ENCODE peak calls at places on chromosomes 12 and 14, in four cellular contexts. One of them, this sample, is unnamed.
A peak's percentile ranks its signal among the peaks of the same experiment; 100 is the strongest.

GRCh38 chr12:27971606-27972005 is 927 bp downstream of the PTHLH start:
- DNase-seq in right atrium auricular region: no peak
- DNase-seq in effector memory CD4-positive, alpha-beta T cell: no peak
- DNase-seq in sigmoid colon: no peak
- DNase-seq in this sample: no peak

GRCh38 chr14:70917633-70918032 is 10.4 kb downstream of the PCNX1 start:
- DNase-seq in right atrium auricular region: no peak
- DNase-seq in effector memory CD4-positive, alpha-beta T cell: no peak
- DNase-seq in sigmoid colon: no peak
- DNase-seq in this sample: no peak

GRCh38 chr12:76685246-76685678 is 78.7 kb upstream of the ZDHHC17 start:
- DNase-seq in right atrium auricular region: peak; percentile 59
- DNase-seq in effector memory CD4-positive, alpha-beta T cell: no peak
- DNase-seq in sigmoid colon: no peak
- DNase-seq in this sample: no peak

GRCh38 chr14:99590746-99591555 is 13.1 kb downstream of the CCDC85C start:
- DNase-seq in right atrium auricular region: no peak
- DNase-seq in effector memory CD4-positive, alpha-beta T cell: no peak
- DNase-seq in sigmoid colon: peak; percentile 70
- DNase-seq in this sample: no peak

GRCh38 chr14:88380405-88380804 is 5.1 kb upstream of the SPATA7 start:
- DNase-seq in right atrium auricular region: no peak
- DNase-seq in effector memory CD4-positive, alpha-beta T cell: no peak
- DNase-seq in sigmoid colon: no peak
- DNase-seq in this sample: no peak

GRCh38 chr12:72271401-72271740 is 799 bp upstream of the TRHDE start:
- DNase-seq in right atrium auricular region: peak; percentile 64
- DNase-seq in effector memory CD4-positive, alpha-beta T cell: no peak
- DNase-seq in sigmoid colon: no peak
- DNase-seq in this sample: no peak

GRCh38 chr14:33307691-33308369 is 369.2 kb downstream of the NPAS3 start:
- DNase-seq in right atrium auricular region: no peak
- DNase-seq in effector memory CD4-positive, alpha-beta T cell: no peak
- DNase-seq in sigmoid colon: peak; percentile 66
- DNase-seq in this sample: no peak

GRCh38 chr12:62684586-62685295 is 218.1 kb downstream of the MON2 start:
- DNase-seq in right atrium auricular region: peak; percentile 75
- DNase-seq in effector memory CD4-positive, alpha-beta T cell: no peak
- DNase-seq in sigmoid colon: peak; percentile 91
- DNase-seq in this sample: no peak

GRCh38 chr12:45732250-45732649 is 2.7 kb downstream of the ARID2 start:
- DNase-seq in right atrium auricular region: no peak
- DNase-seq in effector memory CD4-positive, alpha-beta T cell: no peak
- DNase-seq in sigmoid colon: no peak
- DNase-seq in this sample: no peak

GRCh38 chr14:32939254-32940065 is 781 bp downstream of the NPAS3 start:
- DNase-seq in right atrium auricular region: no peak
- DNase-seq in effector memory CD4-positive, alpha-beta T cell: no peak
- DNase-seq in sigmoid colon: peak; percentile 95
- DNase-seq in this sample: no peak

GRCh38 chr14:104137297-104138097 is 890 bp upstream of the KIF26A start:
- DNase-seq in right atrium auricular region: no peak
- DNase-seq in effector memory CD4-positive, alpha-beta T cell: peak; percentile 19
- DNase-seq in sigmoid colon: no peak
- DNase-seq in this sample: peak; percentile 43

GRCh38 chr14:88470542-88471440 is 84.0 kb downstream of the PTPN21 start:
- DNase-seq in right atrium auricular region: no peak
- DNase-seq in effector memory CD4-positive, alpha-beta T cell: no peak
- DNase-seq in sigmoid colon: no peak
- DNase-seq in this sample: no peak

GRCh38 chr14:36835145-36835544 is 173.5 kb downstream of the PAX9 start:
- DNase-seq in right atrium auricular region: no peak
- DNase-seq in effector memory CD4-positive, alpha-beta T cell: no peak
- DNase-seq in sigmoid colon: no peak
- DNase-seq in this sample: no peak

GRCh38 chr12:106296179-106296877 is 6.2 kb upstream of the TCP11L2 start:
- DNase-seq in right atrium auricular region: no peak
- DNase-seq in effector memory CD4-positive, alpha-beta T cell: no peak
- DNase-seq in sigmoid colon: no peak
- DNase-seq in this sample: no peak

GRCh38 chr12:59780605-59781135 is 184.8 kb downstream of the SLC16A7 start:
- DNase-seq in right atrium auricular region: no peak
- DNase-seq in effector memory CD4-positive, alpha-beta T cell: no peak
- DNase-seq in sigmoid colon: no peak
- DNase-seq in this sample: no peak

GRCh38 chr12:10214131-10214876 is 1.6 kb downstream of the GABARAPL1 start:
- DNase-seq in right atrium auricular region: no peak
- DNase-seq in effector memory CD4-positive, alpha-beta T cell: no peak
- DNase-seq in sigmoid colon: no peak
- DNase-seq in this sample: no peak

GRCh38 chr14:103597623-103598372 is 31.2 kb upstream of the KLC1 start:
- DNase-seq in right atrium auricular region: peak; percentile 70
- DNase-seq in effector memory CD4-positive, alpha-beta T cell: no peak
- DNase-seq in sigmoid colon: no peak
- DNase-seq in this sample: no peak

GRCh38 chr14:22955702-22956575 is 951 bp downstream of the HAUS4 start:
- DNase-seq in right atrium auricular region: no peak
- DNase-seq in effector memory CD4-positive, alpha-beta T cell: no peak
- DNase-seq in sigmoid colon: peak; percentile 58
- DNase-seq in this sample: no peak

GRCh38 chr14:45793081-45793480 is 540.1 kb upstream of the MIS18BP1 start:
- DNase-seq in right atrium auricular region: no peak
- DNase-seq in effector memory CD4-positive, alpha-beta T cell: no peak
- DNase-seq in sigmoid colon: no peak
- DNase-seq in this sample: no peak

GRCh38 chr12:113471619-113472171 is at the start of gene LHX5:
- DNase-seq in right atrium auricular region: no peak
- DNase-seq in effector memory CD4-positive, alpha-beta T cell: no peak
- DNase-seq in sigmoid colon: no peak
- DNase-seq in this sample: no peak

GRCh38 chr12:46386360-46386867 is 13.8 kb upstream of the SLC38A2 start:
- DNase-seq in right atrium auricular region: no peak
- DNase-seq in effector memory CD4-positive, alpha-beta T cell: no peak
- DNase-seq in sigmoid colon: no peak
- DNase-seq in this sample: no peak

GRCh38 chr12:92275443-92276154 is 130.0 kb upstream of the BTG1 start:
- DNase-seq in right atrium auricular region: no peak
- DNase-seq in effector memory CD4-positive, alpha-beta T cell: no peak
- DNase-seq in sigmoid colon: no peak
- DNase-seq in this sample: no peak

GRCh38 chr12:92272301-92272964 is 126.8 kb upstream of the BTG1 start:
- DNase-seq in right atrium auricular region: no peak
- DNase-seq in effector memory CD4-positive, alpha-beta T cell: no peak
- DNase-seq in sigmoid colon: no peak
- DNase-seq in this sample: no peak

GRCh38 chr12:92278378-92278828 is 132.8 kb upstream of the BTG1 start:
- DNase-seq in right atrium auricular region: no peak
- DNase-seq in effector memory CD4-positive, alpha-beta T cell: no peak
- DNase-seq in sigmoid colon: no peak
- DNase-seq in this sample: no peak

DNA sequence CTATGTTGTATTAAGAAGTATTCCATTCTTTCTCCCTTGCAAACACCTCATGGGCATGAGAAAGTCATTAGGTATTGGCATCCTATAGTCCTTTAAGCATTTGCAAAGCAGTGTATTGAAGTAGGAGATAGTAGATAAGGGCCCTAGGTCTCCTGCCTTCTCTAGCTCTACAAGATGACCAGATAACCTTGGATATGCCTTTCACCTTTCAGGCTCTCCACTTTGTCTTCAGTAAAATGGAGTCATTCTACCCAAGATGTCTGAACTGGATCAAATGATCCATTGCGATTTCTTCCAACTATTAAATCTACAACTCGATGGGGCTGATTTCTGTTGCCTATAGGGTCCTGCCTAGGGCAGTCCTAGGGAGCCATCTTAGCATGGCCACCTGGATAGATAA is 132.1 kb upstream of the BTG1 start:
- DNase-seq in right atrium auricular region: no peak
- DNase-seq in effector memory CD4-positive, alpha-beta T cell: no peak
- DNase-seq in sigmoid colon: no peak
- DNase-seq in this sample: no peak
- H3K27ac ChIP-seq in right atrium auricular region: no peak overlapping the region
- H3K27ac ChIP-seq in effector memory CD4-positive, alpha-beta T cell: no peak overlapping the region
- H3K27ac ChIP-seq in sigmoid colon: peak overlapping the region; percentile 56
- H3K27ac ChIP-seq in this sample: no peak overlapping the region

GRCh38 chr14:55641290-55641689 is 61.3 kb downstream of the KTN1 start:
- DNase-seq in right atrium auricular region: no peak
- DNase-seq in effector memory CD4-positive, alpha-beta T cell: no peak
- DNase-seq in sigmoid colon: no peak
- DNase-seq in this sample: no peak
- H3K4me3 ChIP-seq in right atrium auricular region: no peak overlapping the region
- H3K4me3 ChIP-seq in effector memory CD4-positive, alpha-beta T cell: no peak overlapping the region
- H3K4me3 ChIP-seq in sigmoid colon: no peak overlapping the region
- H3K4me3 ChIP-seq in this sample: no peak overlapping the region

DNA sequence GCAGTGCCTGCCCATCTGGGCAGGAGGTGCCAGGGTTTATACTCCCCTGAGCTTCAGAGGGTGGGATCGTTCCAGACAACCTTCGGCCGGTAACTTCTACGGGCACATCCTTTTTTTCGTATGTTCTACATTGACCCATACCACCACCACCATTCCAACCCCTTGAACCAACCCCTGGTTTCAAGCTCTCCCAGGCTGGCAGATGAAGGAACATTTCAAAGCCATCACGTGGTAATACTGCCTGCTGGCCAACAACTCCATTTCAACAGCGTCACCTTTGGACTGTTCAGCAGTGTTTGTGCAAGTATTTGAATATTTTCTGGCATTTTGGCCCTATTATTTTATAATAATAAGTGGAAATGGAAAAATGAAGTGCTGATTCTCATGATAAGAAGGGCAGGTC is 162.3 kb downstream of the ZFP36L1 start:
- DNase-seq in right atrium auricular region: no peak
- DNase-seq in effector memory CD4-positive, alpha-beta T cell: no peak
- DNase-seq in sigmoid colon: no peak
- DNase-seq in this sample: no peak
- H3K27ac ChIP-seq in right atrium auricular region: peak overlapping the region; percentile 3
- H3K27ac ChIP-seq in effector memory CD4-positive, alpha-beta T cell: no peak overlapping the region
- H3K27ac ChIP-seq in sigmoid colon: peak overlapping the region; percentile 61
- H3K27ac ChIP-seq in this sample: no peak overlapping the region

GRCh38 chr14:97603201-97603600 is 806.0 kb downstream of the VRK1 start:
- DNase-seq in right atrium auricular region: no peak
- DNase-seq in effector memory CD4-positive, alpha-beta T cell: peak; percentile 8
- DNase-seq in sigmoid colon: no peak
- DNase-seq in this sample: peak; percentile 28
- H3K4me3 ChIP-seq in right atrium auricular region: no peak overlapping the region
- H3K4me3 ChIP-seq in effector memory CD4-positive, alpha-beta T cell: no peak overlapping the region
- H3K4me3 ChIP-seq in sigmoid colon: no peak overlapping the region
- H3K4me3 ChIP-seq in this sample: peak overlapping the region; percentile 76

GRCh38 chr12:130838951-130839769 is at the start of gene STX2:
- DNase-seq in right atrium auricular region: peak; percentile 75
- DNase-seq in effector memory CD4-positive, alpha-beta T cell: peak; percentile 84
- DNase-seq in sigmoid colon: peak; percentile 93
- DNase-seq in this sample: peak; percentile 90
- H3K27ac ChIP-seq in right atrium auricular region: peak within 1 kb of the TSS; percentile 92
- H3K27ac ChIP-seq in effector memory CD4-positive, alpha-beta T cell: peak within 1 kb of the TSS; percentile 55
- H3K27ac ChIP-seq in sigmoid colon: peak within 1 kb of the TSS; percentile 83
- H3K27ac ChIP-seq in this sample: peak within 1 kb of the TSS; percentile 74

GRCh38 chr12:57195186-57195585 is 21.4 kb upstream of the NXPH4 start:
- DNase-seq in right atrium auricular region: no peak
- DNase-seq in effector memory CD4-positive, alpha-beta T cell: no peak
- DNase-seq in sigmoid colon: no peak
- DNase-seq in this sample: no peak

GRCh38 chr12:57196956-57197355 is 19.6 kb upstream of the NXPH4 start:
- DNase-seq in right atrium auricular region: no peak
- DNase-seq in effector memory CD4-positive, alpha-beta T cell: no peak
- DNase-seq in sigmoid colon: no peak
- DNase-seq in this sample: no peak

GRCh38 chr12:57195655-57196371 is 20.8 kb upstream of the NXPH4 start:
- DNase-seq in right atrium auricular region: no peak
- DNase-seq in effector memory CD4-positive, alpha-beta T cell: no peak
- DNase-seq in sigmoid colon: no peak
- DNase-seq in this sample: no peak

GRCh38 chr12:57198329-57198728 is 18.3 kb upstream of the NXPH4 start:
- DNase-seq in right atrium auricular region: no peak
- DNase-seq in effector memory CD4-positive, alpha-beta T cell: no peak
- DNase-seq in sigmoid colon: no peak
- DNase-seq in this sample: no peak

GRCh38 chr12:57196439-57196838 is 20.2 kb upstream of the NXPH4 start:
- DNase-seq in right atrium auricular region: no peak
- DNase-seq in effector memory CD4-positive, alpha-beta T cell: no peak
- DNase-seq in sigmoid colon: no peak
- DNase-seq in this sample: no peak
- H3K4me3 ChIP-seq in right atrium auricular region: no peak overlapping the region
- H3K4me3 ChIP-seq in effector memory CD4-positive, alpha-beta T cell: no peak overlapping the region
- H3K4me3 ChIP-seq in sigmoid colon: no peak overlapping the region
- H3K4me3 ChIP-seq in this sample: no peak overlapping the region